ENCODE peak calls at places on chromosomes 12 and 14, in nine cellular contexts. T, I, U, Y, K, B, J, Z and P are unnamed samples.

GRCh38 chr14:65229431-65230286 is 127.3 kb upstream of the MAX start:
- DNase-seq in T (no peak), I (no peak), U (peak; percentile 58), Y (no peak), K (peak; percentile 71), B (peak; percentile 54), J (no peak), Z (no peak), P (no peak)

GRCh38 chr14:63426838-63427237 is 108.1 kb upstream of the GPHB5 start:
- DNase-seq in T (no peak), I (no peak), U (no peak), Y (no peak), K (no peak), B (no peak), J (no peak), Z (no peak), P (no peak)

GRCh38 chr12:14860490-14860889 is 17.2 kb upstream of the ART4 start:
- DNase-seq in T (no peak), I (no peak), U (no peak), Y (no peak), K (no peak), B (no peak), J (no peak), Z (no peak), P (no peak)

GRCh38 chr12:76927170-76927784 is 48.5 kb upstream of the CSRP2 start:
- DNase-seq in T (no peak), I (no peak), U (peak; percentile 50), Y (no peak), K (no peak), B (peak; percentile 57), J (no peak), Z (no peak), P (no peak)

GRCh38 chr12:25894759-25895158 is 63.7 kb upstream of the RASSF8 start:
- DNase-seq in T (no peak), I (no peak), U (no peak), Y (no peak), K (no peak), B (no peak), J (no peak), Z (no peak), P (no peak)

GRCh38 chr14:77491056-77491455 is 7.6 kb downstream of the ISM2 start:
- DNase-seq in T (no peak), I (no peak), U (no peak), Y (no peak), K (no peak), B (no peak), J (no peak), Z (no peak), P (no peak)

GRCh38 chr12:19620222-19620621 is 180.9 kb downstream of the AEBP2 start:
- DNase-seq in T (no peak), I (no peak), U (peak; percentile 64), Y (no peak), K (no peak), B (peak; percentile 68), J (no peak), Z (no peak), P (no peak)

GRCh38 chr12:39605501-39605900 is 14.1 kb downstream of the ABCD2 start:
- DNase-seq in T (no peak), I (no peak), U (no peak), Y (peak; percentile 23), K (no peak), B (no peak), J (no peak), Z (no peak), P (no peak)

GRCh38 chr14:99378782-99379214 is 101.9 kb downstream of the SETD3 start:
- DNase-seq in T (no peak), I (no peak), U (no peak), Y (peak; percentile 55), K (no peak), B (no peak), J (no peak), Z (no peak), P (no peak)

GRCh38 chr14:102516531-102517411 is 7.2 kb upstream of the ANKRD9 start:
- DNase-seq in T (no peak), I (peak; percentile 41), U (peak; percentile 71), Y (no peak), K (peak; percentile 68), B (peak; percentile 70), J (no peak), Z (peak; percentile 58), P (no peak)

GRCh38 chr12:99985129-99985570 is 414 bp upstream of the ANKS1B start:
- DNase-seq in T (no peak), I (no peak), U (no peak), Y (no peak), K (no peak), B (no peak), J (no peak), Z (no peak), P (no peak)

GRCh38 chr12:76738824-76739579 is 24.9 kb upstream of the ZDHHC17 start:
- DNase-seq in T (no peak), I (no peak), U (peak; percentile 35), Y (no peak), K (no peak), B (peak; percentile 14), J (no peak), Z (no peak), P (no peak)

GRCh38 chr12:51442324-51442723 is 17.7 kb downstream of the SLC4A8 start:
- DNase-seq in T (peak; percentile 2), I (no peak), U (no peak), Y (no peak), K (no peak), B (no peak), J (no peak), Z (no peak), P (no peak)

GRCh38 chr12:110198386-110198785 is 74.2 kb downstream of the IFT81 start:
- DNase-seq in T (no peak), I (no peak), U (no peak), Y (no peak), K (no peak), B (no peak), J (no peak), Z (no peak), P (no peak)

GRCh38 chr14:64196668-64197411 is 97.3 kb downstream of the ESR2 start:
- DNase-seq in T (peak; percentile 14), I (peak; percentile 53), U (no peak), Y (no peak), K (no peak), B (peak; percentile 30), J (no peak), Z (no peak), P (no peak)

GRCh38 chr12:129080413-129080812 is 227.1 kb downstream of the GLT1D1 start:
- DNase-seq in T (no peak), I (no peak), U (no peak), Y (no peak), K (no peak), B (no peak), J (no peak), Z (no peak), P (no peak)

GRCh38 chr12:26109343-26109841 is 15.4 kb downstream of the BHLHE41 start:
- DNase-seq in T (no peak), I (peak; percentile 18), U (no peak), Y (no peak), K (peak; percentile 72), B (peak; percentile 17), J (no peak), Z (no peak), P (no peak)

GRCh38 chr14:103085106-103086091 is 1.4 kb downstream of the LBHD2 start:
- DNase-seq in T (no peak), I (no peak), U (no peak), Y (no peak), K (no peak), B (no peak), J (no peak), Z (no peak), P (no peak)

GRCh38 chr14:53963491-53964227 is 7.0 kb upstream of the BMP4 start:
- DNase-seq in T (no peak), I (peak; percentile 40), U (peak; percentile 45), Y (no peak), K (peak; percentile 76), B (peak; percentile 41), J (no peak), Z (no peak), P (peak; percentile 44)

GRCh38 chr12:123268850-123269249 is 2.8 kb downstream of the CDK2AP1 start:
- DNase-seq in T (no peak), I (no peak), U (no peak), Y (no peak), K (no peak), B (no peak), J (no peak), Z (no peak), P (no peak)
- H3K4me3 ChIP-seq in T (peak overlapping the region; percentile 78), I (no peak overlapping the region), U (no peak overlapping the region), Y (no peak overlapping the region), K (peak overlapping the region; percentile 68), B (no peak overlapping the region), J (peak overlapping the region; percentile 82), Z (no peak overlapping the region), P (no peak overlapping the region)

GRCh38 chr12:54037360-54038259 is 4.8 kb downstream of the HOXC5 start:
- DNase-seq in T (no peak), I (no peak), U (no peak), Y (no peak), K (no peak), B (no peak), J (no peak), Z (no peak), P (no peak)
- H3K4me3 ChIP-seq in T (no peak overlapping the region), I (no peak overlapping the region), U (no peak overlapping the region), Y (no peak overlapping the region), K (no peak overlapping the region), B (no peak overlapping the region), J (peak overlapping the region; percentile 29), Z (no peak overlapping the region), P (peak overlapping the region; percentile 14)

DNA sequence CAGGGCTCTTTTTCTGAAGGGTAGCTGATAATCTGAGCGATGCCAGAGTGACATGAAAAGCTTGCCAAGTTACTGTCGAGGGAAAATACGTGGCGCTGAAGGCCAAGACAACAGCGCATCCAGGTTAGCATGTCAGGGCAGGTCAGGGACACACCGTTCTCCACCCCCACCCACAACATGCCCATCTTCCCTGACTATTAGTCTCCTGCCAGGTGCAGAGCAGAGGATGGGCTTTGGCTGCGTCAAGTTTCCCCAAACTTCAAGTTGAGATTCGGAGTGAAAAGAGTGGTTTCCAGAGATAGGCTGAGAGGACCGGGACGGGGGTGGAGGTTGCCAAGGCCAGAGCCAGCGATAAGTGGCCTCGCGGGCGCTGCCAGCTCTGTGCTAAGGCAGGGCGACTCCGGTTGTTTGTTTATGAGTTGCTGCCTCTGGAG is 1.7 kb downstream of the TRHDE start:
- DNase-seq in T (no peak), I (peak; percentile 73), U (no peak), Y (no peak), K (no peak), B (no peak), J (no peak), Z (no peak), P (no peak)
- H3K4me3 ChIP-seq in T (peak overlapping the region; percentile 60), I (peak overlapping the region; percentile 57), U (no peak overlapping the region), Y (peak overlapping the region; percentile 96), K (peak overlapping the region; percentile 63), B (no peak overlapping the region), J (peak overlapping the region; percentile 55), Z (no peak overlapping the region), P (no peak overlapping the region)

DNA sequence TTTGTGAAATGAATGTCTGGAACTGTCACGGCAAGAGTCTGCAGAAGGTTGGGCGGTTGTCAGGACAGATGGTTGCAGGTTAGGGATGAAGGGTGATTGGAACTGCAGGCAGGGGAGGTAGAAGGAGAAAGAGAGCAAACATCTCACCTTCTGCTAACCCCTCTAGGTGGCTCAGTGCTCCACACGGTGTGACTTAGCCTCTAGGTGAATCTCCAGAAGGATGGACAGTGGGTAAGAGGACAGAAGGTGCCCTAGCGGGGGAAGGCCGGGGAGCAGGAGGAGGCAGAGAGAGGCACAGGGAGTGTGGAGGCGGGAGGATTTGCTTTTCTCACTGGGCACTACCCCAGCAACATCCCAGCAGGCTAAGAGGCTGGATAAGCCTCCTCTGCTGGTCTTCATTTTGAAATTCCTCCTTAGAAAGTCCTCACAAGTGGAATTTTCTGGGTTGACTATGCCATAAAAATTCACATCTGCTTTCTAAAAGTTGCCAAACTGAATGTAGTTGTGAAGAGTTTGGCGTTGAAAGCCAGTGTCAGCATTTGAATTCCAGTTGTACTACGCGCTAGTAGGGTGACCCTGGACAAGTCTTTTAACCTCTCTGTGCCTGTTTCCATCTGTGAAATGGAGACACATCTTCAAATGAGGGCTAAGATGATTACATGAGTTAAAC is 10.7 kb upstream of the GPR68 start:
- DNase-seq in T (no peak), I (no peak), U (no peak), Y (no peak), K (no peak), B (no peak), J (no peak), Z (no peak), P (no peak)
- H3K4me3 ChIP-seq in T (no peak overlapping the region), I (no peak overlapping the region), U (no peak overlapping the region), Y (no peak overlapping the region), K (no peak overlapping the region), B (no peak overlapping the region), J (no peak overlapping the region), Z (no peak overlapping the region), P (no peak overlapping the region)